ENCODE peak calls at places on chromosomes 3 and 15, in six cellular contexts. One of them, this sample, is unnamed.

GRCh38 chr3:53482227-53482626 is 12.2 kb upstream of the CACNA1D start:
- DNase-seq in A549: no peak
- DNase-seq in neural progenitor cell: no peak
- DNase-seq in GM23338: no peak
- DNase-seq in GM23248: no peak
- DNase-seq in H1: no peak
- DNase-seq in this sample: no peak

GRCh38 chr3:86996261-86996955 is 5.5 kb upstream of the VGLL3 start:
- DNase-seq in A549: no peak
- DNase-seq in GM23338: no peak
- DNase-seq in GM23248: peak; percentile 69
- DNase-seq in neural progenitor cell: no peak
- DNase-seq in H1: no peak
- DNase-seq in this sample: peak; percentile 37

GRCh38 chr15:70597056-70597603 is 166.2 kb downstream of the UACA start:
- DNase-seq in GM23338: no peak
- DNase-seq in neural progenitor cell: no peak
- DNase-seq in H1: peak; percentile 30
- DNase-seq in GM23248: peak; percentile 15
- DNase-seq in A549: peak; percentile 69
- DNase-seq in this sample: no peak

GRCh38 chr15:63560741-63561448 is 36.3 kb upstream of the FBXL22 start:
- DNase-seq in GM23248: peak; percentile 5
- DNase-seq in neural progenitor cell: peak; percentile 11
- DNase-seq in A549: no peak
- DNase-seq in H1: no peak
- DNase-seq in GM23338: peak; percentile 48
- DNase-seq in this sample: peak; percentile 30

GRCh38 chr15:56765252-56765651 is 31.9 kb upstream of the ZNF280D start:
- DNase-seq in GM23338: no peak
- DNase-seq in GM23248: peak; percentile 62
- DNase-seq in H1: no peak
- DNase-seq in neural progenitor cell: no peak
- DNase-seq in A549: no peak
- DNase-seq in this sample: no peak

GRCh38 chr3:187165144-187165543 is 25.8 kb upstream of the RPL39L start:
- DNase-seq in H1: no peak
- DNase-seq in GM23338: peak; percentile 95
- DNase-seq in GM23248: peak; percentile 67
- DNase-seq in neural progenitor cell: peak; percentile 79
- DNase-seq in A549: peak; percentile 53
- DNase-seq in this sample: peak; percentile 93

GRCh38 chr3:123634149-123635051 is 49.5 kb upstream of the HACD2 start:
- DNase-seq in GM23248: no peak
- DNase-seq in H1: no peak
- DNase-seq in A549: no peak
- DNase-seq in GM23338: no peak
- DNase-seq in neural progenitor cell: no peak
- DNase-seq in this sample: peak; percentile 46

GRCh38 chr3:132399054-132399929 is 18.0 kb upstream of the DNAJC13 start:
- DNase-seq in neural progenitor cell: peak; percentile 78
- DNase-seq in A549: peak; percentile 37
- DNase-seq in GM23248: peak; percentile 86
- DNase-seq in GM23338: peak; percentile 82
- DNase-seq in H1: no peak
- DNase-seq in this sample: peak; percentile 69

GRCh38 chr3:45597166-45597565 is 2.6 kb downstream of the LIMD1 start:
- DNase-seq in neural progenitor cell: no peak
- DNase-seq in A549: no peak
- DNase-seq in GM23248: peak; percentile 71
- DNase-seq in GM23338: no peak
- DNase-seq in H1: no peak
- DNase-seq in this sample: no peak

GRCh38 chr3:41997702-41998551 is 36.0 kb upstream of the ULK4 start:
- DNase-seq in H1: peak; percentile 75
- DNase-seq in neural progenitor cell: peak; percentile 45
- DNase-seq in GM23248: no peak
- DNase-seq in GM23338: peak; percentile 74
- DNase-seq in A549: no peak
- DNase-seq in this sample: peak; percentile 45

GRCh38 chr3:129688310-129688895 is 81.9 kb upstream of the PLXND1 start:
- DNase-seq in neural progenitor cell: peak; percentile 96
- DNase-seq in GM23338: peak; percentile 88
- DNase-seq in H1: peak; percentile 75
- DNase-seq in GM23248: peak; percentile 87
- DNase-seq in A549: peak; percentile 58
- DNase-seq in this sample: peak; percentile 77

GRCh38 chr3:26964836-26965235 is 342.3 kb downstream of the LRRC3B start:
- DNase-seq in neural progenitor cell: no peak
- DNase-seq in GM23338: no peak
- DNase-seq in GM23248: no peak
- DNase-seq in H1: no peak
- DNase-seq in A549: no peak
- DNase-seq in this sample: no peak

GRCh38 chr3:159829056-159829995 is 159.3 kb upstream of the IL12A start:
- DNase-seq in neural progenitor cell: no peak
- DNase-seq in H1: no peak
- DNase-seq in GM23338: no peak
- DNase-seq in A549: peak; percentile 79
- DNase-seq in GM23248: peak; percentile 88
- DNase-seq in this sample: no peak

GRCh38 chr3:30682434-30683155 is 76.2 kb downstream of the TGFBR2 start:
- DNase-seq in A549: no peak
- DNase-seq in GM23338: no peak
- DNase-seq in neural progenitor cell: no peak
- DNase-seq in H1: no peak
- DNase-seq in GM23248: peak; percentile 40
- DNase-seq in this sample: no peak

GRCh38 chr15:89167267-89168176 is 53.9 kb downstream of the RLBP1 start:
- DNase-seq in GM23338: no peak
- DNase-seq in GM23248: peak; percentile 83
- DNase-seq in A549: peak; percentile 44
- DNase-seq in neural progenitor cell: no peak
- DNase-seq in H1: no peak
- DNase-seq in this sample: peak; percentile 80

GRCh38 chr15:64122444-64122843 is 26.7 kb downstream of the SNX1 start:
- DNase-seq in neural progenitor cell: no peak
- DNase-seq in GM23338: no peak
- DNase-seq in A549: no peak
- DNase-seq in H1: no peak
- DNase-seq in GM23248: no peak
- DNase-seq in this sample: no peak

GRCh38 chr3:184005981-184006507 is 11.6 kb downstream of the ABCC5 start:
- DNase-seq in neural progenitor cell: no peak
- DNase-seq in H1: no peak
- DNase-seq in GM23338: peak; percentile 53
- DNase-seq in GM23248: peak; percentile 14
- DNase-seq in A549: peak; percentile 24
- DNase-seq in this sample: peak; percentile 80

GRCh38 chr3:193236990-193237389 is 4.0 kb upstream of the PLAAT1 start:
- DNase-seq in GM23338: no peak
- DNase-seq in neural progenitor cell: no peak
- DNase-seq in H1: no peak
- DNase-seq in A549: no peak
- DNase-seq in GM23248: no peak
- DNase-seq in this sample: peak; percentile 22

GRCh38 chr15:61253186-61253585 is 24.1 kb upstream of the RORA start:
- DNase-seq in GM23338: no peak
- DNase-seq in neural progenitor cell: no peak
- DNase-seq in GM23248: no peak
- DNase-seq in A549: no peak
- DNase-seq in H1: no peak
- DNase-seq in this sample: no peak

GRCh38 chr3:44862221-44862637 is 517 bp downstream of the TMEM42 start:
- DNase-seq in A549: peak; percentile 22
- DNase-seq in GM23248: no peak
- DNase-seq in GM23338: peak; percentile 63
- DNase-seq in neural progenitor cell: no peak
- DNase-seq in H1: no peak
- DNase-seq in this sample: peak; percentile 63

GRCh38 chr3:12959838-12960378 is 113.3 kb downstream of the IQSEC1 start:
- DNase-seq in H1: no peak
- DNase-seq in neural progenitor cell: no peak
- DNase-seq in A549: no peak
- DNase-seq in GM23248: no peak
- DNase-seq in GM23338: peak; percentile 48
- DNase-seq in this sample: peak; percentile 41

GRCh38 chr3:59545369-59545768 is 495.5 kb upstream of the CFAP20DC start:
- DNase-seq in GM23248: no peak
- DNase-seq in neural progenitor cell: no peak
- DNase-seq in H1: no peak
- DNase-seq in GM23338: no peak
- DNase-seq in A549: no peak
- DNase-seq in this sample: peak; percentile 29

GRCh38 chr3:4581452-4581851 is 88.3 kb downstream of the ITPR1 start:
- DNase-seq in GM23248: no peak
- DNase-seq in A549: no peak
- DNase-seq in GM23338: no peak
- DNase-seq in neural progenitor cell: no peak
- DNase-seq in H1: no peak
- DNase-seq in this sample: no peak
- H3K4me2 ChIP-seq in GM23248: no peak overlapping the region
- H3K4me2 ChIP-seq in A549: no peak overlapping the region
- H3K4me2 ChIP-seq in GM23338: peak overlapping the region; percentile 39
- H3K4me2 ChIP-seq in neural progenitor cell: no peak overlapping the region
- H3K4me2 ChIP-seq in H1: no peak overlapping the region
- H3K4me2 ChIP-seq in this sample: no peak overlapping the region

DNA sequence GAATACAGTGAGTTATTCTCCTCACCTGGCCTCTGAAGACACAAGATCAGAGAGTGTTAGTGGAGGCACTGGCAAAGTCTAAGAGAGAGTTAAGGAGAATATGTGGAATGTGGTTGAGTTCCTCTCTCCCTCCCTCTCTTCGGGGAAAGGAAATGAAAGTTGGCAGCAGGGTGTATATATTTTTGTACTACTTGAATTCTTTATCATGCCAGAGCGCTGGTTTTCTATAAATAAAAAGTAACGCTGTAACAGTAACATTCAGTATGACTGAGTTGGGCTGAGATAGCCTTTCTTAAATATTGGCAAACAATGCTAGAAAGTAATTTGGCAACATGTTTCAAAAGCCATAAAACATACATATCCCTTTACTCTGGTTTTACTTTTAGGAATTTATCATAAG is 77.5 kb upstream of the TNFAIP8L3 start:
- DNase-seq in neural progenitor cell: no peak
- DNase-seq in GM23248: peak; percentile 58
- DNase-seq in A549: no peak
- DNase-seq in GM23338: no peak
- DNase-seq in H1: no peak
- DNase-seq in this sample: no peak
- H3K4me2 ChIP-seq in neural progenitor cell: no peak overlapping the region
- H3K4me2 ChIP-seq in GM23248: peak overlapping the region; percentile 74
- H3K4me2 ChIP-seq in A549: no peak overlapping the region
- H3K4me2 ChIP-seq in GM23338: no peak overlapping the region
- H3K4me2 ChIP-seq in H1: no peak overlapping the region
- H3K4me2 ChIP-seq in this sample: no peak overlapping the region

GRCh38 chr15:67127334-67127664 is 61.9 kb downstream of the SMAD3 start:
- DNase-seq in H1: no peak
- DNase-seq in GM23338: no peak
- DNase-seq in GM23248: no peak
- DNase-seq in A549: peak; percentile 87
- DNase-seq in neural progenitor cell: no peak
- DNase-seq in this sample: no peak

GRCh38 chr15:67126551-67127333 is 61.3 kb downstream of the SMAD3 start:
- DNase-seq in A549: no peak
- DNase-seq in neural progenitor cell: no peak
- DNase-seq in GM23248: peak; percentile 20
- DNase-seq in GM23338: no peak
- DNase-seq in H1: no peak
- DNase-seq in this sample: no peak

GRCh38 chr15:67125589-67126502 is 60.4 kb downstream of the SMAD3 start:
- DNase-seq in H1: no peak
- DNase-seq in neural progenitor cell: no peak
- DNase-seq in GM23248: peak; percentile 98
- DNase-seq in A549: peak; percentile 97
- DNase-seq in GM23338: no peak
- DNase-seq in this sample: no peak

GRCh38 chr15:67124111-67124510 is 58.7 kb downstream of the SMAD3 start:
- DNase-seq in GM23338: no peak
- DNase-seq in A549: peak; percentile 69
- DNase-seq in neural progenitor cell: no peak
- DNase-seq in H1: no peak
- DNase-seq in GM23248: peak; percentile 30
- DNase-seq in this sample: no peak

DNA sequence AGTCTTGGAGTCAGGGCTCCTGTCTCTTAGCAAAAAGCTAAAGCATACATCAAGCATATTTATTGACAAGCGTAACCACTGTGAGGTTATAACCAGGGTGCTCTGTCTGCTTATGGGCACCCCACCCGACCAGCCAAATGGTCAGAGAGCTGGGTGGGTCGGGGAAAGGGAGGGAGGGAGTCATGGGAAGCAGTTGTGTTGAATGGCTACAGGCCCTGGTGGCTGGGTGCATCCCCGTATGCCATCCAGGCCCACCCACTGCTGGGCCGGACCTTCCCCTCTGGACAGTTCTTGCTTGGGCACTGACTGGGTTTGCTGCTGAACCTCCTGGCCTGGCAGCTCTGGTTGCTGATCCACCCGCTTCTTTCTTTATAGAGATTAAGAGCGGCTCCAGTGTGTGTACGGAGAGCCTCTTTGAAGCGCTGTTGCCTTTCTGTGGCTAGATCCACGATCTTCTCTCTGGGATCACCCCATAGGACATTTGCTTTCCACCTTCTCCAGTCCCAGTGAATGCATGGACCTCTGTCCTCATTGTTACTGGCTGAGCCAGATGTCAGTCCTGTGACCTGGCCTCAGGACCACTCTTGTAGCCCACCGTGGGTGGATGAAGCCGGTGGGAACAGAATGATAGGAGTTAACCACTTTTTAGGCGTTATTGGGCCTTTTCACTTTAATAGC is 59.6 kb downstream of the SMAD3 start:
- DNase-seq in A549: peak; percentile 91
- DNase-seq in neural progenitor cell: no peak
- DNase-seq in GM23248: no peak
- DNase-seq in H1: no peak
- DNase-seq in GM23338: no peak
- DNase-seq in this sample: no peak
- H3K4me2 ChIP-seq in A549: peak overlapping the region; percentile 88
- H3K4me2 ChIP-seq in neural progenitor cell: no peak overlapping the region
- H3K4me2 ChIP-seq in GM23248: peak overlapping the region; percentile 48
- H3K4me2 ChIP-seq in H1: no peak overlapping the region
- H3K4me2 ChIP-seq in GM23338: no peak overlapping the region
- H3K4me2 ChIP-seq in this sample: no peak overlapping the region

GRCh38 chr15:79966634-79967330 is 4.2 kb downstream of the BCL2A1 start:
- DNase-seq in A549: no peak
- DNase-seq in GM23248: no peak
- DNase-seq in neural progenitor cell: no peak
- DNase-seq in GM23338: no peak
- DNase-seq in H1: no peak
- DNase-seq in this sample: no peak

GRCh38 chr15:79964232-79964820 is 6.7 kb downstream of the BCL2A1 start:
- DNase-seq in A549: no peak
- DNase-seq in GM23338: no peak
- DNase-seq in H1: no peak
- DNase-seq in GM23248: no peak
- DNase-seq in neural progenitor cell: no peak
- DNase-seq in this sample: no peak

GRCh38 chr15:79969175-79969574 is 1.8 kb downstream of the BCL2A1 start:
- DNase-seq in neural progenitor cell: no peak
- DNase-seq in GM23338: no peak
- DNase-seq in H1: no peak
- DNase-seq in A549: no peak
- DNase-seq in GM23248: no peak
- DNase-seq in this sample: no peak

GRCh38 chr15:79967331-79968182 is 3.4 kb downstream of the BCL2A1 start:
- DNase-seq in A549: no peak
- DNase-seq in H1: no peak
- DNase-seq in GM23248: no peak
- DNase-seq in GM23338: no peak
- DNase-seq in neural progenitor cell: no peak
- DNase-seq in this sample: no peak

GRCh38 chr15:79965836-79966630 is 5.0 kb downstream of the BCL2A1 start:
- DNase-seq in GM23338: no peak
- DNase-seq in A549: peak; percentile 92
- DNase-seq in neural progenitor cell: no peak
- DNase-seq in GM23248: no peak
- DNase-seq in H1: no peak
- DNase-seq in this sample: no peak
- H3K4me2 ChIP-seq in GM23338: no peak overlapping the region
- H3K4me2 ChIP-seq in A549: peak overlapping the region; percentile 83
- H3K4me2 ChIP-seq in neural progenitor cell: no peak overlapping the region
- H3K4me2 ChIP-seq in GM23248: no peak overlapping the region
- H3K4me2 ChIP-seq in H1: no peak overlapping the region
- H3K4me2 ChIP-seq in this sample: no peak overlapping the region